ENCODE peak calls at places on chromosomes 1 and 21, in five cellular contexts. F, D, G, J and H are unnamed samples.

GRCh38 chr1:205477759-205478247 is 22.0 kb upstream of the BLACAT1 start:
- DNase-seq in F (peak), D (peak), G (no peak), J (peak), H (peak)

GRCh38 chr1:52636701-52637695 is 4.0 kb downstream of the SHISAL2A start:
- DNase-seq in F (peak), D (no peak), G (peak), J (no peak), H (no peak)

GRCh38 chr1:18927082-18927653 is 24.8 kb upstream of the ALDH4A1 start:
- DNase-seq in F (peak), D (no peak), G (peak), J (no peak), H (no peak)

GRCh38 chr1:70205076-70205436 is 323 bp downstream of the LRRC40 start:
- DNase-seq in F (no peak), D (no peak), G (no peak), J (no peak), H (no peak)

GRCh38 chr1:168709407-168709891 is 19.6 kb downstream of the DPT start:
- DNase-seq in F (no peak), D (peak), G (no peak), J (no peak), H (no peak)

GRCh38 chr1:91889717-91890459 is 3.9 kb upstream of the TGFBR3 start:
- DNase-seq in F (no peak), D (no peak), G (no peak), J (peak), H (no peak)

GRCh38 chr1:145706282-145706681 is 886 bp downstream of the PDZK1 start:
- DNase-seq in F (no peak), D (no peak), G (no peak), J (no peak), H (no peak)

GRCh38 chr1:94819945-94820746 is at the start of gene SLC44A3:
- DNase-seq in F (peak), D (no peak), G (peak), J (peak), H (peak)

GRCh38 chr1:1371354-1371740 is 3.7 kb downstream of the AURKAIP1 start:
- DNase-seq in F (no peak), D (no peak), G (no peak), J (no peak), H (no peak)

GRCh38 chr1:243851129-243851756 is 1.2 kb upstream of the AKT3 start:
- DNase-seq in F (no peak), D (no peak), G (no peak), J (no peak), H (no peak)

GRCh38 chr1:204451352-204452124 is 39.9 kb upstream of the PPP1R15B start:
- DNase-seq in F (no peak), D (no peak), G (peak), J (no peak), H (no peak)

GRCh38 chr1:24870551-24871195 is 59.4 kb downstream of the RUNX3 start:
- DNase-seq in F (no peak), D (no peak), G (no peak), J (no peak), H (no peak)

GRCh38 chr21:36696640-36697472 is 2.1 kb upstream of the SIM2 start:
- DNase-seq in F (no peak), D (no peak), G (no peak), J (no peak), H (no peak)

GRCh38 chr1:196115641-196116040 is 492.6 kb downstream of the KCNT2 start:
- DNase-seq in F (no peak), D (no peak), G (no peak), J (peak), H (no peak)

GRCh38 chr1:62307516-62308492 is 11.4 kb downstream of the KANK4 start:
- DNase-seq in F (no peak), D (no peak), G (no peak), J (no peak), H (no peak)

GRCh38 chr1:71033136-71033535 is 14.5 kb downstream of the PTGER3 start:
- DNase-seq in F (no peak), D (no peak), G (no peak), J (no peak), H (no peak)

GRCh38 chr21:32516729-32517649 is 68.3 kb downstream of the TCP10L start:
- DNase-seq in F (no peak), D (no peak), G (no peak), J (no peak), H (no peak)

GRCh38 chr1:93346472-93346991 is 825 bp downstream of the DR1 start:
- DNase-seq in F (peak), D (no peak), G (no peak), J (no peak), H (peak)

GRCh38 chr1:154222518-154222917 is 1.8 kb downstream of the UBAP2L start:
- DNase-seq in F (no peak), D (no peak), G (no peak), J (no peak), H (no peak)

GRCh38 chr1:94983343-94983742 is 56.4 kb upstream of the CNN3 start:
- DNase-seq in F (peak), D (no peak), G (no peak), J (no peak), H (no peak)

GRCh38 chr1:94927405-94928175 is 680 bp upstream of the CNN3 start:
- DNase-seq in F (peak), D (peak), G (no peak), J (peak), H (no peak)

GRCh38 chr1:27405074-27405473 is 12.7 kb downstream of the GPR3 start:
- DNase-seq in F (no peak), D (peak), G (no peak), J (no peak), H (peak)

GRCh38 chr1:174769961-174770549 is 229.7 kb upstream of the CACYBP start:
- DNase-seq in F (no peak), D (no peak), G (no peak), J (no peak), H (no peak)

GRCh38 chr1:188244681-188245080 is 1415.9 kb downstream of the PLA2G4A start:
- DNase-seq in F (no peak), D (no peak), G (no peak), J (no peak), H (no peak)

GRCh38 chr1:94866178-94866822 is 46.1 kb downstream of the SLC44A3 start:
- DNase-seq in F (no peak), D (peak), G (no peak), J (no peak), H (no peak)

GRCh38 chr1:15341634-15342375 is 67.9 kb upstream of the EFHD2 start:
- DNase-seq in F (no peak), D (no peak), G (no peak), J (no peak), H (no peak)

GRCh38 chr1:61187380-61188086 is 105.2 kb downstream of the NFIA start:
- DNase-seq in F (no peak), D (no peak), G (no peak), J (no peak), H (no peak)

GRCh38 chr1:196063952-196064351 is 544.3 kb downstream of the KCNT2 start:
- DNase-seq in F (no peak), D (no peak), G (no peak), J (no peak), H (no peak)

GRCh38 chr1:99003911-99004269 is 771 bp downstream of the PLPPR5 start:
- DNase-seq in F (no peak), D (no peak), G (no peak), J (no peak), H (peak)

GRCh38 chr1:84570436-84571149 is 3.6 kb downstream of the CTBS start:
- DNase-seq in F (no peak), D (no peak), G (no peak), J (no peak), H (no peak)

GRCh38 chr1:192700834-192701271 is 64.9 kb downstream of the RGS13 start:
- DNase-seq in F (no peak), D (no peak), G (no peak), J (no peak), H (no peak)

GRCh38 chr1:169795687-169796086 is 980 bp upstream of the METTL18 start:
- DNase-seq in F (no peak), D (no peak), G (no peak), J (no peak), H (no peak)

GRCh38 chr1:40877681-40878080 is 15.5 kb upstream of the CITED4 start:
- DNase-seq in F (peak), D (peak), G (peak), J (peak), H (peak)

GRCh38 chr1:3942416-3943122 is 42.5 kb upstream of the C1orf174 start:
- DNase-seq in F (peak), D (no peak), G (no peak), J (no peak), H (no peak)

GRCh38 chr1:234570336-234570735 is 39.6 kb downstream of the IRF2BP2 start:
- DNase-seq in F (no peak), D (no peak), G (no peak), J (no peak), H (peak)

GRCh38 chr1:28437260-28437923 is 67.9 kb downstream of the PHACTR4 start:
- DNase-seq in F (peak), D (peak), G (no peak), J (peak), H (peak)
- H3K27ac ChIP-seq in F (peak), D (peak), G (no peak), J (peak), H (peak)

GRCh38 chr1:21090460-21090859 is 86.2 kb downstream of the EIF4G3 start:
- DNase-seq in F (no peak), D (no peak), G (no peak), J (no peak), H (no peak)
- H3K27ac ChIP-seq in F (peak), D (no peak), G (no peak), J (peak), H (no peak)

GRCh38 chr1:226404063-226404903 is 3.6 kb downstream of the PARP1 start:
- DNase-seq in F (no peak), D (no peak), G (peak), J (no peak), H (no peak)

GRCh38 chr1:226405411-226405988 is 2.4 kb downstream of the PARP1 start:
- DNase-seq in F (no peak), D (no peak), G (peak), J (no peak), H (no peak)

GRCh38 chr1:226402615-226403521 is 5.0 kb downstream of the PARP1 start:
- DNase-seq in F (no peak), D (no peak), G (peak), J (no peak), H (no peak)

GRCh38 chr1:226404904-226405222 is 3.0 kb downstream of the PARP1 start:
- DNase-seq in F (no peak), D (no peak), G (peak), J (no peak), H (no peak)

GRCh38 chr1:226403522-226404034 is 4.3 kb downstream of the PARP1 start:
- DNase-seq in F (no peak), D (peak), G (no peak), J (no peak), H (peak)
- H3K27ac ChIP-seq in F (no peak), D (no peak), G (no peak), J (no peak), H (no peak)

GRCh38 chr1:64161347-64162080 is 41.9 kb upstream of the UBE2U start:
- DNase-seq in F (no peak), D (no peak), G (no peak), J (no peak), H (no peak)

GRCh38 chr1:64162151-64162550 is 41.3 kb upstream of the UBE2U start:
- DNase-seq in F (no peak), D (no peak), G (no peak), J (no peak), H (peak)

GRCh38 chr1:64162804-64163203 is 40.6 kb upstream of the UBE2U start:
- DNase-seq in F (no peak), D (no peak), G (no peak), J (no peak), H (no peak)

GRCh38 chr1:64167176-64167575 is 36.2 kb upstream of the UBE2U start:
- DNase-seq in F (no peak), D (no peak), G (no peak), J (no peak), H (no peak)

DNA sequence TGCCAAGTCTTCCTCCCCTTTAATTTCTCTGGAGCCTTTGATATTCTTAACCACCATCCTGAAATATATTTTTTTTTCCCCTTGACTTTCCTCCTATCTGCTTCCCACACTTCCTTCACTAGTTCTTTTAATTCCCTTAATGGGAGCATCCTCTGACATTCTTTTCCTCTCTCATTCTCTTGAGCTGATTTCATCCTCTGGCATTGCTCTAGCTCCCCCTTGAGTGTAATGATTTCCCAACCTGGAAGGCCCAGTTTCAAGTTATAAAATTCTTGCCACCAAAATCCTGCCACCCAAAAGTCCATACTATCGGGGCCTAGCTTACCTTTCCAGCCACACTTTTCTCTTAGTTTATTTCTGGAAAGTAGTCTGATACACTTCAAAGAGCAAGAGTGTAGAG is 39.5 kb upstream of the UBE2U start:
- DNase-seq in F (no peak), D (no peak), G (no peak), J (no peak), H (no peak)
- H3K27ac ChIP-seq in F (no peak), D (no peak), G (no peak), J (no peak), H (no peak)

DNA sequence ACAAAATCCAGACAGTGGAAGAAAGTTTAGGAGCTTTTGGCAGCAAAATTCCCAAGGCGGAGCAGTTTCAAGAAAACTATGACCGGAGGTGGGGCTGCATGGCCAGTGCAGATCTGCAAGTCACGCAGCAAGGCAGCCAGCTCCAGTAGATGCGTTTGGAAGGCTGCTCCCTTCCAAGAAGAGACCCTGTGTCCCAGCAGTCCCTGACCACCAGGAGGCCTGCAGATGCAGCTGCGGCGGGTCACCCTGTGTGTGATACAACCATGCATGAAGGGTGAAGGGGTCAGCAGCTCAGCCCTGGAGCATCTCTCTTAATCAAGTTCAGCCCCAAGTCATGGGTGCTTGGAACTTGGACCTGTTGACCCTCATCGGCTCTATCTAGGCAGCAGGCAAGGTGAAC is 29.3 kb downstream of the GPR157 start:
- DNase-seq in F (no peak), D (no peak), G (no peak), J (no peak), H (no peak)
- H3K27ac ChIP-seq in F (no peak), D (no peak), G (no peak), J (no peak), H (no peak)

DNA sequence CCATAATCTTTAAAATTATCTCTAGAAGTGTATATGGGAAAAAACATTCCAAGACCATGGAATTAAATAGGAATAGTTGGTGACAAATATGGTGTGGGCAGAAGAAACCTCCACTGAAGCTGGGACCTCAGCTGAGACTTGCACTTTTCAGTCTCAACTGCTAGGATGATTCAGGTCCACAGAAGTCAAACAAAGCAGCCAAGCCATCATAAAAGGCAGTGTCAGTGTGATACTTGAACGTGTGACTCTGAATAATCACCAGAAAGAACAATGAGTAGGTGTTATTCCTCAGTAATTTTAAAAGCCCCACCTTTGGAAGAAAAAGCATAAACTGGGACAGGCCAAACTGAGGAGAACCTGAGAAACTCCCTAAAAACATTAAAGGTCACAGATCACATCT is 90.7 kb downstream of the ZNF281 start:
- DNase-seq in F (no peak), D (no peak), G (no peak), J (no peak), H (no peak)
- H3K27ac ChIP-seq in F (no peak), D (no peak), G (no peak), J (no peak), H (no peak)